ENCODE peak calls at places on chromosomes 5 and 9, in four cellular contexts. E, A, O and C are unnamed samples.

GRCh38 chr5:37774912-37775483 is 64.8 kb downstream of the GDNF start:
- DNase-seq in E (peak), A (peak), O (no peak), C (no peak)

GRCh38 chr9:89477811-89478583 is 19.9 kb downstream of the SEMA4D start:
- DNase-seq in E (peak), A (no peak), O (no peak), C (no peak)

GRCh38 chr5:172353271-172353807 is 69.8 kb upstream of the UBTD2 start:
- DNase-seq in E (no peak), A (no peak), O (no peak), C (no peak)

GRCh38 chr9:98118640-98119601 is at the start of gene TRIM14:
- DNase-seq in E (peak), A (peak), O (peak), C (peak)

GRCh38 chr5:159451197-159452052 is 121.1 kb upstream of the IL12B start:
- DNase-seq in E (peak), A (no peak), O (no peak), C (no peak)

GRCh38 chr9:129640086-129640870 is 1.7 kb downstream of the ASB6 start:
- DNase-seq in E (peak), A (no peak), O (no peak), C (peak)

GRCh38 chr5:34586117-34586885 is 69.8 kb upstream of the RAI14 start:
- DNase-seq in E (peak), A (no peak), O (no peak), C (no peak)

GRCh38 chr9:106025449-106025848 is 331.1 kb downstream of the TMEM38B start:
- DNase-seq in E (no peak), A (no peak), O (no peak), C (no peak)

GRCh38 chr9:88959727-88960469 is 31.4 kb upstream of the S1PR3 start:
- DNase-seq in E (no peak), A (no peak), O (no peak), C (no peak)

GRCh38 chr9:124810513-124811355 is 33.8 kb downstream of the OLFML2A start:
- DNase-seq in E (peak), A (no peak), O (peak), C (no peak)

GRCh38 chr9:109488791-109489492 is 9.2 kb downstream of the PTPN3 start:
- DNase-seq in E (peak), A (no peak), O (no peak), C (no peak)

GRCh38 chr9:81557452-81557956 is 131.8 kb downstream of the TLE1 start:
- DNase-seq in E (no peak), A (no peak), O (no peak), C (no peak)

GRCh38 chr9:72974501-72974900 is 21.6 kb upstream of the ALDH1A1 start:
- DNase-seq in E (no peak), A (no peak), O (no peak), C (no peak)

GRCh38 chr5:83418659-83419321 is 52.8 kb upstream of the VCAN start:
- DNase-seq in E (no peak), A (no peak), O (no peak), C (no peak)

GRCh38 chr5:40675396-40676133 is 4.2 kb upstream of the PTGER4 start:
- DNase-seq in E (no peak), A (no peak), O (no peak), C (no peak)

GRCh38 chr9:69307446-69308216 is 17.4 kb upstream of the ENTREP1 start:
- DNase-seq in E (peak), A (no peak), O (no peak), C (peak)

GRCh38 chr5:157387683-157388093 is 72.3 kb upstream of the NIPAL4 start:
- DNase-seq in E (peak), A (no peak), O (no peak), C (no peak)

GRCh38 chr9:120376101-120376500 is 203.9 kb downstream of the CDK5RAP2 start:
- DNase-seq in E (no peak), A (no peak), O (no peak), C (peak)

GRCh38 chr5:132425009-132425937 is 55.8 kb downstream of the SLC22A5 start:
- DNase-seq in E (peak), A (peak), O (no peak), C (no peak)

GRCh38 chr5:143262393-143263174 is 140.9 kb downstream of the NR3C1 start:
- DNase-seq in E (peak), A (no peak), O (no peak), C (no peak)

GRCh38 chr5:134086215-134086942 is 28.1 kb upstream of the TCF7 start:
- DNase-seq in E (no peak), A (no peak), O (no peak), C (no peak)

GRCh38 chr5:132104561-132104960 is 31.0 kb downstream of the CSF2 start:
- DNase-seq in E (peak), A (no peak), O (no peak), C (no peak)

GRCh38 chr5:10111575-10111974 is 138.1 kb downstream of the ATPSCKMT start:
- DNase-seq in E (peak), A (no peak), O (no peak), C (no peak)

GRCh38 chr9:130010151-130010988 is 32.6 kb downstream of the FNBP1 start:
- DNase-seq in E (peak), A (peak), O (peak), C (no peak)

GRCh38 chr5:148416921-148417320 is 33.2 kb downstream of the FBXO38 start:
- DNase-seq in E (peak), A (no peak), O (no peak), C (no peak)

GRCh38 chr9:84997472-84997871 is 327.9 kb downstream of the NTRK2 start:
- DNase-seq in E (no peak), A (no peak), O (no peak), C (no peak)

GRCh38 chr5:138985256-138985655 is 110.1 kb upstream of the LRRTM2 start:
- DNase-seq in E (peak), A (no peak), O (no peak), C (no peak)